ENCODE peak calls at places on chromosome 10, in nine cellular contexts. One of them, this sample, is unnamed.

GRCh38 chr10:97179731-97180366 is 5.9 kb downstream of the SLIT1 start:
- DNase-seq in substantia nigra: no peak
- DNase-seq in uterus: no peak
- DNase-seq in PC-3: no peak
- DNase-seq in caudate nucleus: peak
- DNase-seq in cardiac muscle cell: peak
- DNase-seq in lung: no peak
- DNase-seq in left lung: peak
- DNase-seq in GM23338: peak
- DNase-seq in this sample: no peak

GRCh38 chr10:97553575-97554100 is 18.9 kb upstream of the ANKRD2 start:
- DNase-seq in substantia nigra: peak
- DNase-seq in lung: peak
- DNase-seq in caudate nucleus: peak
- DNase-seq in left lung: peak
- DNase-seq in uterus: peak
- DNase-seq in PC-3: peak
- DNase-seq in GM23338: peak
- DNase-seq in cardiac muscle cell: peak
- DNase-seq in this sample: peak

GRCh38 chr10:73965890-73966768 is 31.8 kb upstream of the VCL start:
- DNase-seq in uterus: peak
- DNase-seq in left lung: no peak
- DNase-seq in PC-3: peak
- DNase-seq in GM23338: peak
- DNase-seq in lung: peak
- DNase-seq in substantia nigra: no peak
- DNase-seq in caudate nucleus: peak
- DNase-seq in cardiac muscle cell: peak
- DNase-seq in this sample: peak

GRCh38 chr10:122232781-122233180 is 38.3 kb upstream of the BTBD16 start:
- DNase-seq in lung: no peak
- DNase-seq in PC-3: peak
- DNase-seq in caudate nucleus: no peak
- DNase-seq in left lung: no peak
- DNase-seq in GM23338: no peak
- DNase-seq in uterus: no peak
- DNase-seq in cardiac muscle cell: peak
- DNase-seq in substantia nigra: no peak
- DNase-seq in this sample: no peak

GRCh38 chr10:100562806-100563293 is 27.1 kb downstream of the HIF1AN start:
- DNase-seq in cardiac muscle cell: peak
- DNase-seq in left lung: no peak
- DNase-seq in substantia nigra: no peak
- DNase-seq in uterus: peak
- DNase-seq in caudate nucleus: no peak
- DNase-seq in lung: no peak
- DNase-seq in PC-3: no peak
- DNase-seq in GM23338: peak
- DNase-seq in this sample: no peak

GRCh38 chr10:6151087-6151977 is 51.4 kb upstream of the PFKFB3 start:
- DNase-seq in substantia nigra: peak
- DNase-seq in cardiac muscle cell: peak
- DNase-seq in caudate nucleus: peak
- DNase-seq in left lung: peak
- DNase-seq in PC-3: no peak
- DNase-seq in GM23338: peak
- DNase-seq in uterus: peak
- DNase-seq in lung: peak
- DNase-seq in this sample: peak

GRCh38 chr10:64486149-64486548 is 964.9 kb downstream of the REEP3 start:
- DNase-seq in left lung: no peak
- DNase-seq in lung: no peak
- DNase-seq in PC-3: peak
- DNase-seq in GM23338: no peak
- DNase-seq in uterus: no peak
- DNase-seq in caudate nucleus: no peak
- DNase-seq in substantia nigra: no peak
- DNase-seq in cardiac muscle cell: peak
- DNase-seq in this sample: no peak

GRCh38 chr10:23192741-23193434 is 776 bp downstream of the PTF1A start:
- DNase-seq in lung: no peak
- DNase-seq in cardiac muscle cell: no peak
- DNase-seq in uterus: no peak
- DNase-seq in substantia nigra: no peak
- DNase-seq in PC-3: no peak
- DNase-seq in caudate nucleus: no peak
- DNase-seq in GM23338: peak
- DNase-seq in left lung: peak
- DNase-seq in this sample: no peak

GRCh38 chr10:54363390-54363789 is 437.6 kb downstream of the PCDH15 start:
- DNase-seq in substantia nigra: no peak
- DNase-seq in PC-3: no peak
- DNase-seq in lung: no peak
- DNase-seq in uterus: no peak
- DNase-seq in GM23338: no peak
- DNase-seq in cardiac muscle cell: no peak
- DNase-seq in left lung: no peak
- DNase-seq in caudate nucleus: no peak
- DNase-seq in this sample: no peak

GRCh38 chr10:70233939-70234300 is 691 bp upstream of the PPA1 start:
- DNase-seq in caudate nucleus: no peak
- DNase-seq in cardiac muscle cell: no peak
- DNase-seq in substantia nigra: no peak
- DNase-seq in left lung: no peak
- DNase-seq in GM23338: no peak
- DNase-seq in PC-3: no peak
- DNase-seq in uterus: no peak
- DNase-seq in lung: no peak
- DNase-seq in this sample: no peak

GRCh38 chr10:17483079-17483478 is 28.7 kb upstream of the ST8SIA6 start:
- DNase-seq in substantia nigra: no peak
- DNase-seq in lung: no peak
- DNase-seq in GM23338: no peak
- DNase-seq in caudate nucleus: no peak
- DNase-seq in cardiac muscle cell: no peak
- DNase-seq in PC-3: no peak
- DNase-seq in uterus: no peak
- DNase-seq in left lung: no peak
- DNase-seq in this sample: no peak

GRCh38 chr10:34721201-34721840 is 93.8 kb downstream of the PARD3 start:
- DNase-seq in left lung: no peak
- DNase-seq in cardiac muscle cell: peak
- DNase-seq in GM23338: no peak
- DNase-seq in substantia nigra: no peak
- DNase-seq in lung: no peak
- DNase-seq in uterus: no peak
- DNase-seq in PC-3: peak
- DNase-seq in caudate nucleus: no peak
- DNase-seq in this sample: no peak

GRCh38 chr10:110398419-110399162 is 93.9 kb upstream of the SMNDC1 start:
- DNase-seq in lung: peak
- DNase-seq in GM23338: peak
- DNase-seq in substantia nigra: no peak
- DNase-seq in PC-3: peak
- DNase-seq in cardiac muscle cell: peak
- DNase-seq in caudate nucleus: no peak
- DNase-seq in uterus: peak
- DNase-seq in left lung: no peak
- DNase-seq in this sample: no peak

GRCh38 chr10:110399163-110400094 is 94.7 kb upstream of the SMNDC1 start:
- DNase-seq in PC-3: peak
- DNase-seq in GM23338: no peak
- DNase-seq in lung: peak
- DNase-seq in substantia nigra: no peak
- DNase-seq in left lung: no peak
- DNase-seq in cardiac muscle cell: peak
- DNase-seq in uterus: no peak
- DNase-seq in caudate nucleus: no peak
- DNase-seq in this sample: no peak

GRCh38 chr10:110402077-110402416 is 95.7 kb upstream of the DUSP5 start:
- DNase-seq in cardiac muscle cell: no peak
- DNase-seq in uterus: no peak
- DNase-seq in lung: no peak
- DNase-seq in GM23338: no peak
- DNase-seq in caudate nucleus: no peak
- DNase-seq in substantia nigra: no peak
- DNase-seq in left lung: no peak
- DNase-seq in PC-3: no peak
- DNase-seq in this sample: no peak

GRCh38 chr10:110401401-110402076 is 96.2 kb upstream of the DUSP5 start:
- DNase-seq in lung: no peak
- DNase-seq in PC-3: no peak
- DNase-seq in cardiac muscle cell: no peak
- DNase-seq in uterus: no peak
- DNase-seq in GM23338: no peak
- DNase-seq in left lung: no peak
- DNase-seq in caudate nucleus: no peak
- DNase-seq in substantia nigra: no peak
- DNase-seq in this sample: no peak

DNA sequence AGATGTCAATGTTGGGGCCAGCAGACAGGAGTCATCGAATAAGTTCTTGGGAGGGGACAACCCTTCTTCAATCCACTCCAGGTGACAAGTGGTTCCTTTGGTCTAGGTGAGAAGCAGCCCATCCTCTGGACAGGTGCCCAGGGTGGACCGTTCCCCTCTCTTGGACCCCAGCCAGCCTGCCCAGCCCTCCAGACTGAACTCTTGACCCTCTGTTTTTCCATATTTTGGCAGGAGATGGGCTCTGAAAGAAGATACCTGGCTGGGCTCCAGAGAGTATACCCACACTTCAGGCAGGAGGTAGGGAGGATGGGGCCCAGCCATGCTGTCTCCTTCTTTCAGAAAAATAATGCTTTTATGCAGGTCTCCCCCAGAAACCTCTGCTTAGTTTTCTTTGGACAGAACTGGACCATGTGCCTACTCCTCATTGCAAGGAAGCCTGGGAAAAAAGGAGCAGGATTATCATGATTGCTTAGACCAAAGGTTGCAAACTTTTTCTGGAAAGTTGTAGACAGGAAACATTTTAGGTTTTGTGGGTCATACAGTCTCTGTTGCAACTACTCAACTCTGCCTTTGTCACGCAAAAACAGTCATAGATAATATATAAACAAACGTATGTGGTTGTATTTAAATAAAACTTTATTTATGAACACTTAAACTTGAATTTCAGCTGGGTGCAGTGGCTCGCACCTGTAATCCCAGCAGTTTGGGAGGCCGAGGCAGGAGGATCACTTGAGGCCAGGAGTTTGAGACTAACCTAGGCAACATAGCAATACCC is 95.6 kb upstream of the SMNDC1 start:
- DNase-seq in uterus: no peak
- DNase-seq in left lung: no peak
- DNase-seq in cardiac muscle cell: no peak
- DNase-seq in lung: no peak
- DNase-seq in caudate nucleus: no peak
- DNase-seq in GM23338: no peak
- DNase-seq in substantia nigra: no peak
- DNase-seq in PC-3: peak
- DNase-seq in this sample: no peak
- H3K27ac ChIP-seq in uterus: no peak
- H3K27ac ChIP-seq in left lung: no peak
- H3K27ac ChIP-seq in cardiac muscle cell: no peak
- H3K27ac ChIP-seq in lung: no peak
- H3K27ac ChIP-seq in caudate nucleus: no peak
- H3K27ac ChIP-seq in GM23338: no peak
- H3K27ac ChIP-seq in substantia nigra: no peak
- H3K27ac ChIP-seq in PC-3: peak
- H3K27ac ChIP-seq in this sample: no peak

GRCh38 chr10:102649770-102650654 is 5.7 kb downstream of the TRIM8 start:
- DNase-seq in uterus: no peak
- DNase-seq in GM23338: peak
- DNase-seq in cardiac muscle cell: no peak
- DNase-seq in PC-3: no peak
- DNase-seq in caudate nucleus: no peak
- DNase-seq in lung: no peak
- DNase-seq in left lung: peak
- DNase-seq in substantia nigra: no peak
- DNase-seq in this sample: peak
- H3K27ac ChIP-seq in uterus: peak
- H3K27ac ChIP-seq in GM23338: peak
- H3K27ac ChIP-seq in cardiac muscle cell: peak
- H3K27ac ChIP-seq in PC-3: no peak
- H3K27ac ChIP-seq in caudate nucleus: peak
- H3K27ac ChIP-seq in lung: peak
- H3K27ac ChIP-seq in left lung: peak
- H3K27ac ChIP-seq in substantia nigra: peak
- H3K27ac ChIP-seq in this sample: peak

GRCh38 chr10:62814901-62815372 is 1.2 kb downstream of the EGR2 start:
- DNase-seq in caudate nucleus: no peak
- DNase-seq in GM23338: peak
- DNase-seq in uterus: no peak
- DNase-seq in substantia nigra: no peak
- DNase-seq in lung: no peak
- DNase-seq in cardiac muscle cell: peak
- DNase-seq in left lung: peak
- DNase-seq in PC-3: no peak
- DNase-seq in this sample: no peak
- H3K27ac ChIP-seq in caudate nucleus: no peak
- H3K27ac ChIP-seq in GM23338: no peak
- H3K27ac ChIP-seq in uterus: no peak
- H3K27ac ChIP-seq in substantia nigra: no peak
- H3K27ac ChIP-seq in lung: no peak
- H3K27ac ChIP-seq in cardiac muscle cell: no peak
- H3K27ac ChIP-seq in left lung: no peak
- H3K27ac ChIP-seq in PC-3: no peak
- H3K27ac ChIP-seq in this sample: no peak

DNA sequence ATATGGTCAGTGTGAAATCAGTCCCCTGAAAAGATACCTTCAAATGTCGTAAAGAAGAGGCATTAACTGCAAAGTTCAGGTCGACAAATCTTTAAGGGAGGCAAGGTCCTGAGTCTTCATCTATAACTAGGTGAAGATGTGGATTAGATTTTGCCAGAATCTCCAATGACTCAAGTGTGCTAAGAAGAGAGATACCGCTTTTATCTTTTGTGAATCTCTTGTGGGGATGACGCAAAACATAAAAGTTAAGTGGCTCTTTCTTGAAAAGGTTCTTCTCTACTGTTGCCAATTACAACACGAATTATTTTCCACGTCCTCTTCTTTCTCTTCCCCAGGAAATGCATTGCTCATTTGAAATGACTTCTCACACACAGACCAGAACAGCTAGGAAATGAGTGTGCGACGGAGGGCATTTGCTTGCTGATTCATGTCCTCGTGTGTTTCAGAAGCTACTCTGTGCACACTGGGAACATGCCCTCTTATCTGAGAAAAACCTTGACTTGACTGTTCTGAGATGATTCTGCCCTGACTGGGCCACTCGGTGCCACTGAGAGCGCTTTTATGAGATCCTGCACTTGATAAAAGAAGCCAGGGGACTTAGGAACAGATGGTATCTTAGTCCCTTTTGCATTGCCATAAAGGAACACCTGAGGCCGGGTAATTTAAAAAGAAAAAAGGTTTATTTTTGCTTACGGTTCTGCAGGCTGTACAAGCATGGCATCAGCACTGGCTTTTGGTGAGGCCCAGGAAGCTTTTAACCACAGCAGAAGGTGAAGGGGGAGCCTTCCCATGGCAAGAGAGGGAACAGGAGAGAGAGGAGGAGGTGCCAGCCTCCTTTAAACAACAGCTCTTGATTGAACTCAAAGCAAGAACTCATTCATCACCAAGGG is 169.5 kb upstream of the PFKP start:
- DNase-seq in lung: no peak
- DNase-seq in substantia nigra: no peak
- DNase-seq in GM23338: no peak
- DNase-seq in PC-3: peak
- DNase-seq in cardiac muscle cell: peak
- DNase-seq in uterus: no peak
- DNase-seq in left lung: no peak
- DNase-seq in caudate nucleus: no peak
- DNase-seq in this sample: no peak
- H3K27ac ChIP-seq in lung: no peak
- H3K27ac ChIP-seq in substantia nigra: no peak
- H3K27ac ChIP-seq in GM23338: no peak
- H3K27ac ChIP-seq in PC-3: no peak
- H3K27ac ChIP-seq in cardiac muscle cell: no peak
- H3K27ac ChIP-seq in uterus: no peak
- H3K27ac ChIP-seq in left lung: no peak
- H3K27ac ChIP-seq in caudate nucleus: no peak
- H3K27ac ChIP-seq in this sample: no peak

This sample was measured in psoas muscle.